ENCODE peak calls at places on chromosome 10, in four cellular contexts. J is osteoblast; H is CD4-positive, alpha-beta T cell; X is right lobe of liver. C is an unnamed sample.

GRCh38 chr10:6647811-6648526 is 67.9 kb upstream of the PRKCQ start:
- DNase-seq in J (no peak), H (peak; percentile 61), X (no peak), C (no peak)

GRCh38 chr10:61975107-61975932 is 73.8 kb downstream of the ARID5B start:
- DNase-seq in J (peak; percentile 76), H (no peak), X (no peak), C (no peak)

GRCh38 chr10:14879801-14880193 is 1.1 kb downstream of the SUV39H2 start:
- DNase-seq in J (peak; percentile 32), H (no peak), X (no peak), C (no peak)

GRCh38 chr10:53003094-53003493 is 230.5 kb upstream of the MBL2 start:
- DNase-seq in J (no peak), H (no peak), X (no peak), C (no peak)

GRCh38 chr10:97325754-97326153 is 6.7 kb downstream of the FRAT1 start:
- DNase-seq in J (no peak), H (no peak), X (no peak), C (no peak)

GRCh38 chr10:1419796-1420429 is 317.4 kb downstream of the ADARB2 start:
- DNase-seq in J (peak; percentile 23), H (no peak), X (no peak), C (no peak)

GRCh38 chr10:12561307-12561706 is 212.0 kb downstream of the CAMK1D start:
- DNase-seq in J (no peak), H (no peak), X (no peak), C (no peak)

GRCh38 chr10:12372846-12373245 is 23.5 kb downstream of the CAMK1D start:
- DNase-seq in J (no peak), H (no peak), X (no peak), C (no peak)

GRCh38 chr10:32017044-32017443 is 39.2 kb downstream of the KIF5B start:
- DNase-seq in J (no peak), H (no peak), X (no peak), C (no peak)

GRCh38 chr10:6143128-6143527 is 54.3 kb downstream of the RBM17 start:
- DNase-seq in J (no peak), H (no peak), X (no peak), C (no peak)

GRCh38 chr10:29386347-29386999 is 97.6 kb downstream of the LYZL1 start:
- DNase-seq in J (no peak), H (no peak), X (no peak), C (no peak)

GRCh38 chr10:85863301-85864172 is 503.1 kb downstream of the GRID1 start:
- DNase-seq in J (no peak), H (no peak), X (no peak), C (no peak)

GRCh38 chr10:18472977-18473376 is 178.4 kb downstream of the NSUN6 start:
- DNase-seq in J (no peak), H (no peak), X (no peak), C (no peak)

GRCh38 chr10:133318494-133319127 is 9.9 kb downstream of the ZNF511 start:
- DNase-seq in J (peak; percentile 94), H (peak; percentile 51), X (no peak), C (no peak)

GRCh38 chr10:103765981-103766380 is 89.4 kb downstream of the SH3PXD2A start:
- DNase-seq in J (no peak), H (peak; percentile 85), X (peak; percentile 81), C (no peak)

GRCh38 chr10:104256335-104257080 is 1.8 kb downstream of the GSTO1 start:
- DNase-seq in J (no peak), H (no peak), X (no peak), C (no peak)

GRCh38 chr10:110358869-110359629 is 54.3 kb upstream of the SMNDC1 start:
- DNase-seq in J (no peak), H (no peak), X (no peak), C (no peak)

GRCh38 chr10:85491652-85492051 is 874.9 kb downstream of the GRID1 start:
- DNase-seq in J (no peak), H (no peak), X (no peak), C (no peak)

GRCh38 chr10:3477683-3478082 is 305.1 kb upstream of the PITRM1 start:
- DNase-seq in J (no peak), H (no peak), X (no peak), C (no peak)

GRCh38 chr10:69662901-69663300 is 32.9 kb downstream of the FAM241B start:
- DNase-seq in J (no peak), H (no peak), X (no peak), C (no peak)
- H3K27ac ChIP-seq in J (no peak overlapping the region), H (no peak overlapping the region), X (no peak overlapping the region), C (no peak overlapping the region)

GRCh38 chr10:132219486-132219885 is 32.7 kb downstream of the DPYSL4 start:
- DNase-seq in J (peak; percentile 70), H (no peak), X (no peak), C (no peak)
- TF ChIP-seq CTCF in J (peak; percentile 22), H (no peak), X (no peak), C (no peak)

DNA sequence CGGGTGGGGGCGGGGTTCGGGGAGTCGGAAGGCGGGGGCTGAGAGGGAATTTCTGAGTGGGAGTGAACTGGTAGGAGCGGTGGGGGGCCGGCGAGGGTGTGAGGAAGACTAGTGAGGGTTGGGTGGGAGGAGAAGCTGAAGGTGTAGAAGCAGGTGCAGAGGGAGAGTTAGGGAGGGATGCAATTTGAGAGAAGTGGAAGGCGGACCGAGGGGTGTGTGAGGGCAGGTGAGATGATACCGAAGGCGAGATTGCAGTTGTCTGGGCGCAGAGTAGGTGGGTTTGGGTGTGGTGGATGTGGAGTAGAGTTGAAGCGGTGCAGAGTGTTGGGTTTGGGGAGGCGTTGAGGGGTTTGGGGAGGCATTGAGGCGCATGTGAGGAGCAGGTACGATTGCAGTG is 643 bp downstream of the KAT6B start:
- DNase-seq in J (peak; percentile 47), H (no peak), X (no peak), C (no peak)
- H3K27ac ChIP-seq in J (no peak overlapping the region), H (peak overlapping the region; percentile 74), X (peak overlapping the region; percentile 12), C (peak overlapping the region; percentile 100)

DNA sequence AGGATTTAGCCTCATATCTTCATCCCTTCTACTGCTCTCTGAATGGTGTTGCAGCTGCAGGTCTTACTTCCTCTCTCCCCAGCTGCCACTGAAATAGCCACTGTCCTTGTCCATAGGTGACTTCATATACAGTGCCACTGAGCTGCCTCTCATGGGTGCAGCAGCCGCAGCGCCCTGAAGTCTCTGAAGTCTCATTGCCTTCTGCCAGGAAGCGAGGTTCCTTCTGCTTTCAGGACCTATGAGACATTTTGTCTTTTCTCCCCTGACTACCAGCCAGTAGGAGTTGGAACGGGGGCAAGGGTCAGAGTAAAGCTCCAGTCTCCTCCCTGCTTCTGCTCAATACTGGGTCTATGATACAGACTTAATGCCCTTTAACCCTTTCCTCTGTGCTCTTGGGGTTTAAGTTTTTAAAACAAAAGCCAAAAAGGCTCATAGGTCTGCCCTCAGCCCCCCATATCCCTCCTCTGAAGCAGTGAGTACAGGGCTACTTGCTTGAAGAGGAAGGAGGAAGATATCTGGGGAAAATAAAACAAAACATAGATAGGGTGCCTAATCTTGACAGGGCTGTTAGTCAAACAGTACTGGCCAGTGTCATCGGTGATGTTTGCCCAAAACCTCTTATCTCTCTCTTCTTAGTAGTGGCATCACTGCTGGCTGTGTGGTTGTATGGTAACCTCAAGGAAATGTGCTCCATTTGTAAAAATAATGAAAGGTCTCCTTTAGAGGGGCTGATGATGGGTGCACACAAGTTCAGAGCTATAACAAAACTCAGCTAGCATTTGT is 7.1 kb downstream of the PLCE1 start:
- DNase-seq in J (no peak), H (no peak), X (no peak), C (no peak)
- TF ChIP-seq CTCF in J (no peak), H (no peak), X (no peak), C (no peak)